ENCODE peak calls at places on chromosomes 7 and 10, in eight cellular contexts. E, U, G, V, B, W, C and Q are unnamed samples.

GRCh38 chr7:82631998-82632397 is 188.4 kb upstream of the CACNA2D1 start:
- DNase-seq in E (no peak), U (no peak), G (no peak), V (no peak), B (no peak), W (no peak), C (no peak), Q (no peak)

GRCh38 chr7:70693690-70694356 is 438.1 kb upstream of the GALNT17 start:
- DNase-seq in E (no peak), U (peak; percentile 10), G (peak; percentile 31), V (no peak), B (peak; percentile 92), W (peak; percentile 83), C (peak; percentile 76), Q (peak; percentile 36)

GRCh38 chr10:48289652-48290238 is 15.2 kb upstream of the FRMPD2 start:
- DNase-seq in E (peak; percentile 57), U (peak; percentile 43), G (peak; percentile 34), V (no peak), B (peak; percentile 68), W (no peak), C (peak; percentile 57), Q (peak; percentile 47)

GRCh38 chr7:121313793-121314676 is 14.8 kb upstream of the WNT16 start:
- DNase-seq in E (peak; percentile 88), U (no peak), G (no peak), V (no peak), B (no peak), W (no peak), C (no peak), Q (no peak)

GRCh38 chr7:101436857-101437576 is 74.3 kb downstream of the COL26A1 start:
- DNase-seq in E (peak; percentile 37), U (no peak), G (peak; percentile 35), V (no peak), B (no peak), W (no peak), C (peak; percentile 55), Q (no peak)

GRCh38 chr10:124645496-124646095 is 98.6 kb downstream of the FAM53B start:
- DNase-seq in E (no peak), U (no peak), G (no peak), V (no peak), B (no peak), W (no peak), C (no peak), Q (no peak)

GRCh38 chr7:75943864-75944263 is 28.9 kb downstream of the POR start:
- DNase-seq in E (peak; percentile 73), U (no peak), G (peak; percentile 92), V (no peak), B (peak; percentile 67), W (no peak), C (no peak), Q (no peak)

GRCh38 chr10:52455095-52455494 is 141.0 kb downstream of the DKK1 start:
- DNase-seq in E (no peak), U (no peak), G (peak; percentile 62), V (no peak), B (no peak), W (no peak), C (no peak), Q (no peak)

GRCh38 chr7:90244909-90245841 is at the start of gene CFAP69:
- DNase-seq in E (peak; percentile 73), U (peak; percentile 88), G (peak; percentile 87), V (peak; percentile 50), B (peak; percentile 95), W (peak; percentile 94), C (peak; percentile 90), Q (peak; percentile 82)

GRCh38 chr7:97013025-97013424 is 7.7 kb downstream of the DLX6 start:
- DNase-seq in E (no peak), U (no peak), G (no peak), V (no peak), B (no peak), W (no peak), C (no peak), Q (no peak)

GRCh38 chr7:127550247-127550646 is 35.1 kb downstream of the GCC1 start:
- DNase-seq in E (no peak), U (no peak), G (no peak), V (no peak), B (no peak), W (no peak), C (no peak), Q (no peak)

GRCh38 chr7:127551941-127552340 is 33.5 kb downstream of the GCC1 start:
- DNase-seq in E (no peak), U (no peak), G (no peak), V (no peak), B (no peak), W (no peak), C (no peak), Q (no peak)

GRCh38 chr7:127541548-127541947 is 43.8 kb downstream of the GCC1 start:
- DNase-seq in E (no peak), U (no peak), G (no peak), V (no peak), B (no peak), W (no peak), C (no peak), Q (no peak)

GRCh38 chr7:127546313-127546712 is 39.1 kb downstream of the GCC1 start:
- DNase-seq in E (no peak), U (no peak), G (no peak), V (no peak), B (no peak), W (no peak), C (no peak), Q (no peak)
- TF ChIP-seq CTCF in E (no peak), U (no peak), G (no peak), V (no peak), B (no peak), W (no peak), C (no peak), Q (no peak)

GRCh38 chr7:15280078-15280734 is 281.6 kb downstream of the AGMO start:
- DNase-seq in E (no peak), U (no peak), G (no peak), V (no peak), B (no peak), W (no peak), C (no peak), Q (no peak)
- TF ChIP-seq CTCF in E (no peak), U (no peak), G (no peak), V (no peak), B (no peak), W (no peak), C (no peak), Q (no peak)

DNA sequence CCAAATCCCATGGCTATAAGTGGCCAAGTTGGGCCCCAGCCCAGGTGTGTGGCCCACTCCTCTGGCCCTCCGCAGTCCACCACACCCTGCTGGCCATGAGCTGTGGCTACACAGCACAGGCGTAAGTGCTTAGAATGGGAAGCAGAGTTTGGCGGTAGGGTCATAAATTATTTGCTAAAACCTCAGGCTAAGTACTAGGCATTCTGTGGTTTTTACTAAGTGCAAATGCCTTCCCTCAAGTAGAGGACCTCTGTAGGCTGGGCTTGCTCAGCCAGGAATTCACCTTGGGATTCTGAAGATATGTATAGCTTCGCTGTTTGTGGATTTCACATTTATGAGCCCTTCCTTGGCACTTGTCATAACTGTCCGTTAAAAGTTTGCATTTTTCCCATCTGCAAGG is 44.8 kb upstream of the LOXL4 start:
- DNase-seq in E (no peak), U (no peak), G (no peak), V (no peak), B (no peak), W (no peak), C (no peak), Q (no peak)
- TF ChIP-seq CTCF in E (peak; percentile 12), U (peak; percentile 15), G (no peak), V (no peak), B (no peak), W (no peak), C (no peak), Q (no peak)

DNA sequence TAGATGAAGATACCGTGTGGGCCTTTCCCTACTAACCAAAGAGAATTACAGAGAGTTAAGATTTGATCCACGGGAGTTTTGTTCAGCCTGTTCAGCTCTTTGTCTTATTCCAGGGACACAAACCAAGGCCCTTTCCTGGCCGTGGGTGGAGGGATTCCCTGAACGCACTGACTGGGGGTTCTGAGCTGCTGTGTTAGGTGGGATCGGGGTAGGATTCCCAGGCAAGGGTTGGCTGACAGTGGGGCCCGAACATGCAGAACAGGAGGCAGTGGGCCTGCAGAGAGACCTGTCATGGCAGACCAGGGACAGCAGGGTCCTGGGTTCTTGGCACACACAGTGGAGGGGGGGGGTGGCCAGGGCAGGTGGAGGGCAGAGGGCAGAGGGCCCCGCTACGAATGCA is 89.5 kb upstream of the MKI67 start:
- DNase-seq in E (no peak), U (no peak), G (no peak), V (no peak), B (no peak), W (no peak), C (no peak), Q (no peak)
- TF ChIP-seq CTCF in E (no peak), U (no peak), G (no peak), V (no peak), B (no peak), W (no peak), C (no peak), Q (no peak)

GRCh38 chr7:98229991-98230745 is 18.9 kb downstream of the BHLHA15 start:
- DNase-seq in E (no peak), U (no peak), G (no peak), V (no peak), B (no peak), W (no peak), C (no peak), Q (no peak)
- TF ChIP-seq CTCF in E (no peak), U (no peak), G (no peak), V (no peak), B (no peak), W (no peak), C (no peak), Q (no peak)

GRCh38 chr10:96683065-96683464 is 37.2 kb downstream of the PIK3AP1 start:
- DNase-seq in E (no peak), U (no peak), G (no peak), V (peak; percentile 41), B (no peak), W (no peak), C (no peak), Q (no peak)
- TF ChIP-seq CTCF in E (no peak), U (no peak), G (no peak), V (no peak), B (no peak), W (no peak), C (no peak), Q (no peak)

DNA sequence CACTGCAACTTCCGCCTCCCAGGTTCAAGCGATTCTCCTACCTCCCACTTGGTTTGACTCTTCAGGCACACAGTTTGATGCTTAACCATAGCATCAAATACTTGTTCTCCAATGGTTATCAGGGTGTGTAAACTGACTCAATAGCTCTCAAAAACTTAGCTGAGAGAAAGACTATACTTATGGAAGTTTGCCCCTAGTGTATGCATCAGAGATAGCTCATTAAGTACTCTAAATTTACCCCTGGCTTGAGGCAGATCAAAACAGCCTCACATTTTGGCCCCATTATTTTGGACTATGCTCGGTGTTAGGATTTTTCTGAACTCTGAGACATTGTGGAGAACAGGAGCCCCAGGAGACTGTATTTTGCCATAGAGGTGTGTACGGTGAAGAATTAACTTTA is 40.8 kb upstream of the SLC35B4 start:
- DNase-seq in E (no peak), U (no peak), G (no peak), V (no peak), B (no peak), W (no peak), C (no peak), Q (no peak)
- TF ChIP-seq CTCF in E (peak; percentile 41), U (no peak), G (no peak), V (peak; percentile 12), B (no peak), W (no peak), C (peak; percentile 15), Q (no peak)